ENCODE peak calls at places on chromosomes 5 and 9, in five cellular contexts. O is neural progenitor cell, I is GM23248, L is GM23338, H is PC-9. Y is an unnamed sample.

GRCh38 chr5:58462154-58462553 is 2.3 kb upstream of the PLK2 start:
- DNase-seq in I (no peak), H (no peak), L (peak), O (no peak), Y (no peak)

GRCh38 chr5:180909782-180910181 is 10.8 kb downstream of the BTNL8 start:
- DNase-seq in O (no peak), L (no peak), I (no peak), H (no peak), Y (no peak)

GRCh38 chr9:121262953-121263352 is 5.0 kb upstream of the GSN start:
- DNase-seq in H (no peak), L (no peak), O (no peak), I (no peak), Y (no peak)

GRCh38 chr5:94849821-94850736 is 231.6 kb downstream of the SLF1 start:
- DNase-seq in O (peak), I (peak), L (peak), H (peak), Y (peak)

GRCh38 chr9:120612218-120612617 is 32.3 kb upstream of the CDK5RAP2 start:
- DNase-seq in I (peak), O (peak), L (peak), H (no peak), Y (peak)

GRCh38 chr5:80139573-80139972 is 104.4 kb downstream of the THBS4 start:
- DNase-seq in O (no peak), L (no peak), H (no peak), I (no peak), Y (no peak)

GRCh38 chr5:172630082-172630481 is 11.0 kb upstream of the NEURL1B start:
- DNase-seq in H (no peak), L (no peak), O (no peak), I (no peak), Y (no peak)

GRCh38 chr9:7273575-7273974 is 515.8 kb downstream of the KDM4C start:
- DNase-seq in H (no peak), I (peak), O (peak), L (peak), Y (no peak)

GRCh38 chr9:35274988-35275387 is 113.2 kb downstream of the UNC13B start:
- DNase-seq in I (no peak), L (no peak), O (no peak), H (no peak), Y (no peak)

GRCh38 chr5:107875834-107876233 is 205.1 kb upstream of the EFNA5 start:
- DNase-seq in I (peak), L (peak), O (no peak), H (peak), Y (no peak)

GRCh38 chr9:133528001-133528886 is 3.5 kb upstream of the MYMK start:
- DNase-seq in H (no peak), I (no peak), L (peak), O (peak), Y (no peak)

GRCh38 chr9:37026936-37027581 is 7.0 kb downstream of the PAX5 start:
- DNase-seq in L (peak), I (no peak), O (peak), H (no peak), Y (peak)

GRCh38 chr5:45225571-45226031 is 416.9 kb downstream of the MRPS30 start:
- DNase-seq in O (no peak), H (no peak), L (peak), I (no peak), Y (no peak)

GRCh38 chr9:109036744-109037680 is 23.7 kb upstream of the CTNNAL1 start:
- DNase-seq in I (no peak), H (peak), L (no peak), O (no peak), Y (no peak)

GRCh38 chr9:125889524-125890473 is 142.6 kb downstream of the PBX3 start:
- DNase-seq in I (peak), L (peak), H (no peak), O (peak), Y (no peak)

GRCh38 chr5:148760945-148761638 is 65.3 kb upstream of the ADRB2 start:
- DNase-seq in H (no peak), L (no peak), O (no peak), I (no peak), Y (no peak)

GRCh38 chr5:141135718-141136266 is 786 bp downstream of the PCDHB5 start:
- DNase-seq in I (no peak), O (no peak), L (no peak), H (no peak), Y (no peak)
- H3K4me3 ChIP-seq in I (no peak), O (peak), L (peak), H (no peak), Y (no peak)

DNA sequence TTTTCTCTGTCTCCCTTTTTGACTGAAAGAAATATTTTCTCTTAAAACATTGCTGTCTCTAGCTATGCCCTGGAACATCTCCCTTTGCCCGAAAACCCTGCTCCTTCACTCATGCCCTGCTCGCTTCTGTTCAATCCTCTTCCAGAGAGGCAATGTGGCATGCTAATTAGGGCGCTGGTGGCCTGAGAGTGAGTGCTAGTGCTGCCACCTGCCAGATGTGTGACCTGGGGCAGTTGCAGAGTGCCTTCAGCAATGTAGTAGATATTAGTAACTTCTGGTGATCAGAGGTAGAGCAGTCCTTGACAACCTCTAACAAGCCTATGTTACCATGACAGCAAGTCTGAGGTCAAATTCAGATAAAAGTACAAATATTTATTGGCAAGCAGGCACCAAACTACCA is 119.5 kb upstream of the OSMR start:
- DNase-seq in H (no peak), L (no peak), O (no peak), I (no peak), Y (no peak)
- H3K27ac ChIP-seq in H (no peak), L (no peak), O (peak), I (no peak), Y (no peak)

GRCh38 chr5:92505925-92506324 is 1075.1 kb downstream of the NR2F1-AS1 start:
- DNase-seq in I (peak), H (no peak), O (no peak), L (no peak), Y (no peak)

GRCh38 chr5:92508271-92508670 is 1072.7 kb downstream of the NR2F1-AS1 start:
- DNase-seq in L (no peak), O (no peak), H (no peak), I (no peak), Y (no peak)

GRCh38 chr5:92500752-92501151 is 1080.3 kb downstream of the NR2F1-AS1 start:
- DNase-seq in H (no peak), L (no peak), O (no peak), I (no peak), Y (no peak)

GRCh38 chr5:92504346-92504745 is 1076.7 kb downstream of the NR2F1-AS1 start:
- DNase-seq in O (no peak), L (peak), H (no peak), I (no peak), Y (no peak)

GRCh38 chr5:92505145-92505544 is 1075.9 kb downstream of the NR2F1-AS1 start:
- DNase-seq in L (no peak), H (no peak), I (peak), O (no peak), Y (no peak)
- H2AFZ ChIP-seq in L (no peak), H (peak), I (peak), O (no peak), Y (no peak)

GRCh38 chr9:21552244-21552825 is 70.2 kb upstream of the IFNE start:
- DNase-seq in L (no peak), H (no peak), O (no peak), I (no peak), Y (no peak)

GRCh38 chr9:21551401-21551800 is 69.3 kb upstream of the IFNE start:
- DNase-seq in I (no peak), L (no peak), O (no peak), H (peak), Y (no peak)

GRCh38 chr9:21550392-21550791 is 68.3 kb upstream of the IFNE start:
- DNase-seq in O (no peak), L (no peak), H (no peak), I (no peak), Y (no peak)

GRCh38 chr9:21549251-21549765 is 67.2 kb upstream of the IFNE start:
- DNase-seq in I (peak), H (no peak), O (no peak), L (no peak), Y (no peak)

DNA sequence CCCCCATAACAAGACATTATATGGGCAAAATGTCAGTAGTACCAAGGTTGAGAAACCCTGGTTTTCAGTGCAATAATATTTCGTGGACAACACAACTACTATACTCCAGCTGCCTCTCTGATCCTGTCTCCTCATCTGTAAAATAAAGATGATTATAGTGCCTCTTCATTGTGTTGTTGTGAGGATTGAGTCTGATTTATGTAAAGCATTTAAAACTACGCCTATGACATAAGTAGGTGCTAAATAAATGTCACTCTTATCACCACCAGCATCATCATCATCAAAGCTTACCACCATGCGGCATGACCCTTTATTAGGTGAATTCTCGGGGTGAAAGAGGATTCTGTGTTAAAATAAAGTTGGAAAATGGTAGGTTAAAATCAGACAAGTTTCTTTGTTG is 67.8 kb upstream of the IFNE start:
- DNase-seq in H (no peak), O (no peak), I (no peak), L (no peak), Y (no peak)
- H3K4me3 ChIP-seq in H (no peak), O (no peak), I (peak), L (no peak), Y (no peak)

DNA sequence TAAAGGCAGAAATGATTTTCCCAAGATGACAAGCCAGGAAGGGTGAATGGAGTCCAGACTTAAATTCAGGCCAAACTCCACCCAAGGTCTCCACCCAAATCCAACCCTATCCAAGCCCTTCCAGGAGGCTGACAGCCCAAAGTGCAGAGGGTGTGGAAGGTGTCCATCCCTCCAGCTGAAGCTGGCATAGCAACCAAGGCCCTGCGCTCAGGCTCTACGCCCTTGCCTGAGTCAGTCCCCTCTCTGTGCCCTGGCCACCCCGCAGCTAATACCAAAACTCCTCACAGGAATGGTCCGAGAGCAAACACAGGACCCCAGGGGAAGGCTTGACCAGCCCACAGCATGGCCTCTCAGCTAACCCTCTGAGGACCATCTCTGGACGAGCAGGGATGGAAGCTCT is 2.1 kb downstream of the SEPTIN8 start:
- DNase-seq in I (peak), H (no peak), L (no peak), O (no peak), Y (no peak)
- H3K27ac ChIP-seq in I (no peak), H (no peak), L (no peak), O (no peak), Y (no peak)

GRCh38 chr9:8727191-8727590 is 927.6 kb upstream of the DMAC1 start:
- DNase-seq in I (no peak), H (no peak), O (peak), L (peak), Y (no peak)
- H2AFZ ChIP-seq in I (no peak), H (no peak), O (no peak), L (no peak), Y (no peak)

GRCh38 chr5:125583291-125583690 is 836.9 kb upstream of the ZNF608 start:
- DNase-seq in L (no peak), H (no peak), I (no peak), O (no peak), Y (no peak)

GRCh38 chr5:125578551-125578950 is 832.1 kb upstream of the ZNF608 start:
- DNase-seq in H (no peak), I (no peak), O (no peak), L (no peak), Y (no peak)

GRCh38 chr5:125582358-125582757 is 835.9 kb upstream of the ZNF608 start:
- DNase-seq in H (no peak), L (no peak), I (peak), O (no peak), Y (no peak)

GRCh38 chr5:125587631-125588030 is 835.6 kb upstream of the GRAMD2B start:
- DNase-seq in O (no peak), L (no peak), H (no peak), I (no peak), Y (no peak)

GRCh38 chr5:125584119-125584518 is 837.7 kb upstream of the ZNF608 start:
- DNase-seq in I (no peak), O (no peak), L (no peak), H (no peak), Y (no peak)
- H3K4me3 ChIP-seq in I (no peak), O (no peak), L (no peak), H (no peak), Y (no peak)

DNA sequence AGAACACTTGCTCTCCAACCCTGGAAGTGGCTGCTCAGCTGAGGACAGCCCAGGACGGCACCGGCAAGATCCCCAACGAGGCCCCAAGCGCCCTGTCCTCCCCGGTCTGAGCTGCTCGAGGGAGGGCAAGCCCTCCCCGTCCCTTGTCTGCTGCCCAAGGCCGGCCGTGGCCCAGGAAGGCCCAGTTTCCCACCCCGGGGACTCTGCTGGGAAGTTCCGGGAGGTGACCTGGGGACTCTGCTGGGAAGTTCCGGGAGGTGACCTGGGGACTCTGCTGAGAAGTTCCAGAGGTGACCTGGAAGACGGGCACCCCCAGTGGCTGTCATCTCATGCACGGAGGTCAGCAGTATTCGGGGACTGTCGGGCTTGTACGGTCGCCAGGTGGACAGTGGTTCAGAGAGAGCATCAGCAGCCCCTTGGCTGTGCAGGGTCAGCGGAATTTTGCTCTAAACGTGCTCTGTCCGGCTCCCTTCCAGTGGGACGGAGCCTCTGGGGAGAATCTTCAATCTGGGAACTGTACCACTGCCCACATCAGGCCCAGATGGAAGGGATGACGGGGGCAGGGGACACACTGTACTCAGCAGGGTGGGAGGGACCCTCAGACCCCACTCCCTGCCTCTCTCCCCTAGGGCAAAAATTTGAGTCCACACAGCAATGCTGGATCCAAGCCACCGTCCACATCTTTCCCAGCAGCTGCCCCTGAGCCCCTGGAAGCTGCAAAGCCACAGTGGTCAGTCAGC is 7.2 kb downstream of the NACC2 start:
- DNase-seq in H (no peak), O (peak), L (no peak), I (no peak), Y (no peak)
- H3K27ac ChIP-seq in H (no peak), O (no peak), L (no peak), I (no peak), Y (no peak)

DNA sequence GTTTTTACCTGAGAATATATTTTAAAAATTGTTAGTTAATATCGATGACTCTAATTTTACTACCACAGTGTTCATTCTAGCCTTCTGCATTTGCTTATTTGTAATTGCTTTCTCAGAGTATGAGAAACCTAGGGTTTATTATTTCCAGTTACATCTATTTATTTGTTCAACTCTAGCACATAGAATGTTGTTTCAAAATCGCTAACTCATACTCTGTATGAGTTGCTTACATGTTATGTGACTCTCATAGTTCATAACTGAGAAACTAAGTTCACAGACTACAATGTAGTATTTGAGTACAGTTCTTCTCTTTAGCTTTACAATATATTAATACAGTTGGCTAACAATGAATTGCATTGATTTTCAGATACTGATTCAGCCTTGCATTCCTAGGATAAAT is 103.2 kb downstream of the MACROH2A1 start:
- DNase-seq in I (no peak), O (no peak), H (no peak), L (no peak), Y (no peak)
- H2AFZ ChIP-seq in I (no peak), O (no peak), H (no peak), L (no peak), Y (no peak)